ENCODE peak calls at places on chromosomes 4 and X, in ten cellular contexts. V is ovary, J is OCI-LY7, M is sigmoid colon, G is mucosa of descending colon, P is IMR-90, D is neural progenitor cell, Z is suprapubic skin, B is left ventricle myocardium inferior, X is GM12878. F is an unnamed sample. For H3K9me3 and H3K36me3, the result is how much of the 10 kb centered on the place peaks cover.

GRCh38 chr4:121973791-121974190 is 21.9 kb upstream of the TRPC3 start:
- DNase-seq in V (no peak), G (no peak), D (no peak), X (no peak), P (peak), Z (no peak), M (no peak), B (no peak), J (no peak), F (no peak)

GRCh38 chr4:3196670-3197359 is 52.1 kb upstream of the MSANTD1 start:
- DNase-seq in V (no peak), M (no peak), G (no peak), P (no peak), B (no peak), J (no peak), X (no peak), D (no peak), Z (peak), F (no peak)

GRCh38 chr4:159003420-159004253 is 99.2 kb upstream of the RAPGEF2 start:
- DNase-seq in B (no peak), V (no peak), P (peak), D (no peak), J (no peak), Z (no peak), X (no peak), G (no peak), M (no peak), F (no peak)

GRCh38 chrX:16319929-16320328 is 152.6 kb downstream of the MAGEB17 start:
- DNase-seq in V (no peak), M (no peak), G (no peak), P (peak), X (no peak), B (no peak), D (no peak), Z (no peak), J (no peak), F (no peak)

GRCh38 chr4:5976431-5976830 is 41.8 kb downstream of the C4orf50 start:
- DNase-seq in B (no peak), X (no peak), Z (no peak), P (no peak), J (no peak), G (no peak), M (peak), D (no peak), V (no peak), F (no peak)

GRCh38 chr4:134708616-134709015 is 507.0 kb upstream of the PABPC4L start:
- DNase-seq in V (no peak), D (no peak), X (no peak), P (no peak), J (no peak), B (no peak), G (no peak), M (no peak), Z (no peak), F (no peak)

GRCh38 chr4:111755571-111755970 is 389.7 kb upstream of the FAM241A start:
- DNase-seq in V (no peak), D (peak), X (no peak), B (no peak), Z (no peak), P (no peak), G (no peak), M (no peak), J (no peak), F (peak)

GRCh38 chrX:70485466-70485865 is 40.8 kb downstream of the DLG3 start:
- DNase-seq in V (no peak), Z (no peak), D (no peak), P (no peak), X (no peak), B (no peak), M (no peak), J (no peak), G (no peak), F (no peak)

GRCh38 chr4:62119195-62119594 is 919.1 kb downstream of the ADGRL3 start:
- DNase-seq in V (no peak), D (no peak), P (no peak), X (no peak), M (no peak), B (no peak), J (no peak), Z (no peak), G (no peak), F (no peak)

GRCh38 chr4:83212041-83212851 is 72.4 kb downstream of the COQ2 start:
- DNase-seq in P (no peak), B (no peak), J (peak), X (peak), M (no peak), V (no peak), G (peak), D (no peak), Z (no peak), F (no peak)

GRCh38 chr4:26061248-26061986 is 147.4 kb downstream of the SMIM20 start:
- DNase-seq in B (no peak), X (no peak), M (no peak), Z (no peak), J (peak), P (peak), G (peak), D (peak), V (no peak), F (no peak)

GRCh38 chr4:53378171-53378482 is 686 bp downstream of the FIP1L1 start:
- DNase-seq in D (no peak), P (no peak), V (no peak), X (no peak), B (no peak), J (no peak), Z (no peak), G (no peak), M (no peak), F (no peak)

GRCh38 chr4:8274772-8275241 is 5.3 kb downstream of the HTRA3 start:
- DNase-seq in Z (peak), X (no peak), J (no peak), V (peak), P (peak), D (peak), M (peak), G (peak), B (peak), F (peak)

GRCh38 chr4:26001413-26001812 is 87.4 kb downstream of the SMIM20 start:
- DNase-seq in M (no peak), B (no peak), V (no peak), J (no peak), P (no peak), Z (no peak), G (no peak), X (no peak), D (no peak), F (no peak)

GRCh38 chr4:15638418-15638817 is 16.7 kb downstream of the FBXL5 start:
- DNase-seq in V (no peak), X (no peak), M (no peak), B (no peak), P (no peak), J (no peak), G (no peak), D (no peak), Z (no peak), F (no peak)

GRCh38 chrX:47623540-47624027 is 3.9 kb upstream of the SYN1 start:
- DNase-seq in M (no peak), B (peak), P (peak), Z (peak), G (peak), V (peak), X (no peak), J (no peak), D (peak), F (peak)

GRCh38 chr4:13656569-13656988 is 29.1 kb upstream of the BOD1L1 start:
- DNase-seq in D (peak), G (peak), J (peak), V (no peak), P (peak), M (peak), B (peak), X (peak), Z (no peak), F (peak)

GRCh38 chr4:76233967-76234678 is 17.4 kb upstream of the FAM47E start:
- DNase-seq in G (peak), M (no peak), B (no peak), V (no peak), X (no peak), D (no peak), Z (no peak), P (no peak), J (no peak), F (peak)

GRCh38 chrX:150731795-150732194 is 38.6 kb downstream of the MTMR1 start:
- DNase-seq in B (no peak), P (peak), G (no peak), J (no peak), X (no peak), Z (no peak), D (no peak), V (no peak), M (no peak), F (no peak)

GRCh38 chrX:12115377-12115776 is 22.9 kb upstream of the FRMPD4 start:
- DNase-seq in X (no peak), B (no peak), M (no peak), J (no peak), D (peak), P (no peak), V (no peak), G (no peak), Z (no peak), F (no peak)

GRCh38 chrX:154059729-154060245 is 37.7 kb downstream of the MECP2 start:
- DNase-seq in M (peak), V (no peak), G (no peak), D (no peak), J (no peak), P (no peak), X (no peak), B (no peak), Z (no peak), F (no peak)
- H3K9me3 ChIP-seq in M (under half), V (under half), G (under half), D (under half), J (under half), P (under half), X (under half), B (under half), Z (under half), F (under half)

DNA sequence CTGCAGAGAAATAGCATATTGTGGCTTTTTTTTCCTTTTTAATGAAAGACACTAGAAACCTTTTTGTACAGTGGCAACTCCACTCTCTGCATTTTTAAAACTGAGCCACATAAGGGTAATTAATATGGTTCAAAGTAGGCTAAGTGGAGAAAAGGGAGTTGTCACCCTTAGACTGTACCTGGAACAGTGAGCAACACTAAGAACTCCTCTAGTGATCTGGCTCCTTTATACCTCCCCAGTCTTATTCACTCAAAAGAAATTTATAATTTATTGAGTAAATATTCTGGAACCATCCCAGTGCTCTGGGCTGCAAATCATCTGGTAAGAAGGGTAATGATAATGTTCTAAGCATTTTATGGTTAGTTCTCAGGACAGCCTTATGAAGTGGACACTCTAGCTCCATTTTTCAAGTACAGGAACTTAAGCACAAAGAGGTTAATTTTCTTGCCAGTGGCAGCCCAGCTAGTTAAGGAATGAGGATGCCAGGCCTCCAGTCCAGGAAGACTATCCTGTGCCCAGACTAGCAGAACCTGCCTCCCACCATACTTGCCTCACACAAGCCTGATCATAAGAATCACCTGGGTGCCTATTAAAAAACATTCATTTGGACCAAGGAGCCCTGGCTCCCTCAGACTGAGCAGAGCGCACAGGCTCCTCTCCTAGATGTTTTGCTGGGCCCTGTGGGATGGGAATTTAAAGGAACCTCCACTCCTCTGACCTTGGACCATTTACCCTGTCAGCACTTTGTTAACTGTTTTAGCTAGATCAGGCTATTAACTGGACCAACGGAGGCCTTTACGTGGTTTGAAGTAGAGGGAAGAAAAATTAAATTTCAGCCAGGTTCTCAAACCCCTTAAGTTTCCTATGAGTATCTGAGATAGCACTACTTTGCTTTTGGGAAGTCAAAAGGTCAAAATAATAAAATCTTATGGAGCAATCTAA is 102.6 kb downstream of the PDE5A start:
- DNase-seq in J (no peak), Z (no peak), X (no peak), M (no peak), P (peak), D (no peak), G (no peak), V (no peak), B (no peak), F (no peak)
- H3K36me3 ChIP-seq in J (under half), Z (under half), X (under half), M (half or more), P (under half), D (under half), G (under half), V (under half), B (under half), F (under half)

GRCh38 chr4:100935090-100935489 is 412.2 kb downstream of the PPP3CA start:
- DNase-seq in V (no peak), B (no peak), G (no peak), M (no peak), J (peak), Z (no peak), X (no peak), P (peak), D (no peak), F (no peak)
- TF ChIP-seq CTCF in V (no peak), B (peak), G (no peak), M (no peak), J (peak), Z (peak), X (peak), P (peak), D (peak), F (no peak)

GRCh38 chrX:81779701-81780100 is 577.8 kb downstream of the SH3BGRL start:
- DNase-seq in D (no peak), B (no peak), G (no peak), Z (no peak), M (no peak), X (no peak), V (no peak), P (no peak), J (no peak), F (no peak)
- H3K9me3 ChIP-seq in D (under half), B (under half), G (under half), Z (under half), M (under half), X (under half), V (under half), P (under half), J (under half), F (under half)

GRCh38 chr4:1214101-1215095 is 34.5 kb downstream of the CTBP1 start:
- DNase-seq in M (no peak), V (no peak), J (no peak), Z (no peak), D (no peak), B (no peak), X (no peak), P (no peak), G (no peak), F (no peak)
- H3K36me3 ChIP-seq in M (half or more), V (under half), J (half or more), Z (half or more), D (under half), B (half or more), X (under half), P (half or more), G (under half), F (half or more)

GRCh38 chr4:142285222-142285583 is 560.9 kb downstream of the INPP4B start:
- DNase-seq in D (no peak), J (no peak), B (no peak), V (no peak), P (no peak), M (no peak), X (no peak), G (no peak), Z (no peak), F (no peak)
- TF ChIP-seq CTCF in D (no peak), J (no peak), B (no peak), V (no peak), P (no peak), M (no peak), X (no peak), G (no peak), Z (no peak), F (no peak)

DNA sequence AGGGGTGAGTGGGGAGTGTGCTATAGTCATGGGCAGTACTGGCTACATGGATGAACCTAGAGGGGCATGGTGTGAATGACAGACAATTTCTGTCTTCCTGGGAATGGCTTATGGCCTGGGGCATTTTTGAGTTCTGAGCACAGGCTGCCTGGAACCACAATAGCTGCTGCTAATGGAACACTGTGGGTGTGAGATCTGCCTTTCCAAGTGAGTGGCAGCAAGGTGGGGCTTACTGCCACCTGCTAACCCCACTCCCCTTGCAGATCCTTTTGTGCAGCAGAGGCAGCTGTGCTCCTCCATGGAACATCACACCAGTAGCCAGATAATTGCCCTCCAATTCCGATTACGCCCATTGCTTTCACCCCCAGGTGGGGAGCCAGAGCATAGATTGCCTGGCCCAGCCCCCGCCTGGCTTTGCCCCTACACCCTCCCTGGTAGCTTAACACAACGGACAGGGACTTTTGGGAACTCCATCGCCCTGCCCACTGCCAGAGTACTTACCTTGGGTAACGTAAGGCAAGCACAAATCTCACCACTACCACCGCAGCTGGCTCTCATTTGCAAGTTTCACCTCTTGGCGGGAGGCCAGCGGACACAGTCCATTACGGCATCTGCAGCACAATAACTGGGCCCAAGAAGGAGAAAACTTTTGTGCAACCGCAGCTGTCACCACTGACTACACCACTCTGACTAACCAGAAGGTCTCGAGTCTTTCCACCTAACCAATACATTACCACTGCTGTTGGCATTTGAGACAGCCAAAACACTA is 421.2 kb upstream of the NWD2 start:
- DNase-seq in Z (no peak), X (peak), B (no peak), M (no peak), V (no peak), G (no peak), D (no peak), P (no peak), J (no peak), F (no peak)
- H3K9me3 ChIP-seq in Z (under half), X (under half), B (under half), M (under half), V (under half), G (under half), D (under half), P (under half), J (under half), F (under half)

GRCh38 chr4:1239949-1240305 is 9.0 kb downstream of the CTBP1 start:
- DNase-seq in X (no peak), D (no peak), P (no peak), M (no peak), J (no peak), G (no peak), V (no peak), Z (peak), B (no peak), F (no peak)

GRCh38 chr4:1236103-1236641 is 12.8 kb downstream of the CTBP1 start:
- DNase-seq in X (no peak), D (no peak), G (no peak), Z (peak), P (no peak), V (no peak), J (no peak), M (peak), B (peak), F (peak)

GRCh38 chr4:1238676-1239000 is 10.3 kb downstream of the CTBP1 start:
- DNase-seq in G (no peak), Z (peak), V (peak), D (no peak), M (peak), X (no peak), B (no peak), P (no peak), J (no peak), F (peak)

GRCh38 chr4:1239141-1239948 is 9.6 kb downstream of the CTBP1 start:
- DNase-seq in D (no peak), M (peak), B (peak), P (no peak), Z (peak), J (no peak), V (no peak), X (no peak), G (no peak), F (no peak)

GRCh38 chr4:1237981-1238675 is 10.8 kb downstream of the CTBP1 start:
- DNase-seq in M (peak), X (no peak), Z (peak), P (no peak), D (no peak), B (peak), V (no peak), G (no peak), J (no peak), F (peak)
- H3K36me3 ChIP-seq in M (half or more), X (under half), Z (half or more), P (half or more), D (under half), B (half or more), V (under half), G (under half), J (half or more), F (half or more)

GRCh38 chrX:101362116-101362515 is 13.6 kb upstream of the TIMM8A start:
- DNase-seq in G (no peak), Z (no peak), V (no peak), M (no peak), B (no peak), X (no peak), D (no peak), P (no peak), J (no peak), F (no peak)

GRCh38 chrX:101362757-101363156 is 14.2 kb upstream of the TIMM8A start:
- DNase-seq in P (no peak), G (no peak), J (no peak), X (no peak), V (no peak), B (no peak), Z (no peak), M (no peak), D (no peak), F (no peak)

GRCh38 chrX:101359966-101360365 is 11.4 kb upstream of the TIMM8A start:
- DNase-seq in G (no peak), D (no peak), V (no peak), Z (no peak), X (no peak), B (no peak), M (no peak), P (peak), J (no peak), F (no peak)

DNA sequence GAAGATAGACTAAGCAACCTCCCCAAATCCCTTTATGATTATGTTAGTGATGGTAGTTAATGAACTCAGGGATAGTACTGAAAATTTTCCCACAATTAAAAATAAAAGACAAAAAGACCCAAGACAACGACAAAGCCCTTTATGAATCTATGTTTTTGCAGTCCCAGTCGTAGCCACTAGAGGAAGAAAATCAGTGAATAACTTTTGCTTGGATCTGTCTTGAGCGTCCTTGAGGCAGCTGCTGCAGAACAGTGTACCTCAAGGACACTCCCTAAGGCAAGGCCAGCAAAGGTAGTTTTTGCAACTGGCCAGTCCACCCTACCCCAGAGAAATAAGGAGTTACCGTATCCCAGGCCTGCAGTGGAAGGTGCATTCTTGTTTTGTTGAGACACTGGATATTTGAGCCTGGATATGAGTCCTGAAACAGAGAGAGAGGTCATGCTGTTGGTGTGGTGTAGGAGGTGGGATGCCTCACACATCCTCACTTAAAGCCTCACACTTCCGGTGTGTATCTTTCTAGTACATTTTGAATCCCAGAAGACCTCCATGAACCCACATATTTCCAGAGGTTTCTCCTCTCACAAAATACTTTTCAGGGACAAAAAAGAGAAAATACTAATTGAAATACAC is 8.7 kb upstream of the TIMM8A start:
- DNase-seq in X (no peak), B (no peak), M (no peak), J (peak), P (peak), D (peak), G (peak), Z (no peak), V (no peak), F (no peak)
- TF ChIP-seq CTCF in X (peak), B (no peak), M (no peak), J (peak), P (peak), D (peak), G (no peak), Z (peak), V (no peak), F (no peak)